ENCODE peak calls at places on chromosome 22, in four cellular contexts. J, F, X and R are unnamed samples.
A peak's percentile ranks its signal among the peaks of the same experiment; 100 is the strongest.

GRCh38 chr22:24768537-24769374 is 5.8 kb downstream of the PIWIL3 start:
- DNase-seq in J (peak; percentile 76), F (peak; percentile 38), X (peak; percentile 60), R (peak; percentile 58)

GRCh38 chr22:44210721-44211120 is 30.0 kb downstream of the PARVG start:
- DNase-seq in J (peak; percentile 54), F (no peak), X (no peak), R (no peak)

GRCh38 chr22:50112151-50113118 is 22.6 kb downstream of the MOV10L1 start:
- DNase-seq in J (peak; percentile 86), F (no peak), X (no peak), R (no peak)

GRCh38 chr22:30370681-30371080 is 13.9 kb downstream of the CCDC157 start:
- DNase-seq in J (no peak), F (no peak), X (no peak), R (peak; percentile 20)

GRCh38 chr22:42969348-42969975 is 45.5 kb downstream of the PACSIN2 start:
- DNase-seq in J (peak; percentile 86), F (no peak), X (no peak), R (peak; percentile 89)

GRCh38 chr22:37095113-37095512 is 14.4 kb downstream of the TMPRSS6 start:
- DNase-seq in J (no peak), F (no peak), X (no peak), R (no peak)

GRCh38 chr22:50699754-50700386 is 27.2 kb downstream of the SHANK3 start:
- DNase-seq in J (no peak), F (no peak), X (peak; percentile 58), R (no peak)

GRCh38 chr22:26416670-26417270 is 12.3 kb upstream of the ASPHD2 start:
- DNase-seq in J (peak; percentile 73), F (no peak), X (peak; percentile 80), R (peak; percentile 97)

GRCh38 chr22:30209642-30210041 is 36.9 kb downstream of the LIF start:
- DNase-seq in J (no peak), F (no peak), X (no peak), R (no peak)

GRCh38 chr22:41417622-41418390 is 28.8 kb downstream of the TOB2 start:
- DNase-seq in J (no peak), F (no peak), X (no peak), R (no peak)

GRCh38 chr22:47446821-47447810 is 684.7 kb downstream of the TBC1D22A start:
- DNase-seq in J (no peak), F (no peak), X (peak; percentile 8), R (no peak)

GRCh38 chr22:47446331-47446730 is 683.9 kb downstream of the TBC1D22A start:
- DNase-seq in J (no peak), F (no peak), X (no peak), R (no peak)

GRCh38 chr22:47445212-47445611 is 682.8 kb downstream of the TBC1D22A start:
- DNase-seq in J (no peak), F (no peak), X (no peak), R (no peak)

GRCh38 chr22:47444746-47445065 is 682.3 kb downstream of the TBC1D22A start:
- DNase-seq in J (no peak), F (no peak), X (no peak), R (no peak)

GRCh38 chr22:47445716-47446290 is 683.4 kb downstream of the TBC1D22A start:
- DNase-seq in J (no peak), F (no peak), X (no peak), R (no peak)
- H3K14ac ChIP-seq in J (no peak overlapping the region), F (no peak overlapping the region), X (no peak overlapping the region), R (no peak overlapping the region)

DNA sequence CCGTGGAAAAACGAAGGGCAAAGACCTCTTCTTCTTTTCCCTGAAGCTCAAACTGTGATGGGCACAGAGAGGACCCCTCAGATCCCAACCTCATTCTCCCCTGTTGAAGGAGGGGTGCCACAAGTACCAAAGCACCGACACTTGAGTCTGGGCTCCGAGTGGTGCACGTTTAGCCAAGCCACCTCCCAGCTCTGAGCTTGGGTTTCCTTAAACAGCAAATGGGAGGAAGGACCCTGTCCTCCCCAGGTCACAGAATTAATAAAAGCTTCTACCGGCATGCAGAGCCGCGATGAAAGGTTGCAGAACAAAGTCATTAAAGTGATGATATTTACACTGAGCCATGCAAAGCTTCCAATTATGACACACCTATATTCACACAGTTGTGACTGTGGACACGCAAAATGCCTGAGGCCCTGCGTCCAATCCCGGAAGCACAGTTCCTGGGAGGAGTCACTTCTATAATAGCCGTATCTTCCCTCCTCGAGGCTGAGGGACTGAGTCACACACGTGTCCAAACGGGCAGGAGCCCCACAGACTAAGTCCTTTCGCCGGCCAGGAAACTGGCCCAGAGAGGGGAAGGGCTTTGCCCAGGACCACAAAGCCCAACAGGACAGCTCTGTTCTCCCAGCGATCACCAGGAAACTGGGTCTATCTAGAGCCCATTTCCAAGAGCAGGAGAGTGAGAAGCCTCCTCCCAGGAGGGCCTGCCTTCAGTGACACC is 922 bp upstream of the CSNK1E start:
- DNase-seq in J (peak; percentile 93), F (no peak), X (no peak), R (peak; percentile 96)
- H3K18ac ChIP-seq in J (peak overlapping the region; percentile 62), F (peak overlapping the region; percentile 99), X (no peak overlapping the region), R (peak overlapping the region; percentile 88)

GRCh38 chr22:35057155-35057554 is 8.8 kb upstream of the ISX start:
- DNase-seq in J (no peak), F (no peak), X (no peak), R (no peak)

GRCh38 chr22:35053060-35053835 is 12.7 kb upstream of the ISX start:
- DNase-seq in J (no peak), F (no peak), X (no peak), R (no peak)

GRCh38 chr22:35054064-35054463 is 11.9 kb upstream of the ISX start:
- DNase-seq in J (no peak), F (no peak), X (no peak), R (no peak)

GRCh38 chr22:35059632-35060031 is 6.3 kb upstream of the ISX start:
- DNase-seq in J (no peak), F (no peak), X (no peak), R (no peak)

GRCh38 chr22:35056486-35056885 is 9.5 kb upstream of the ISX start:
- DNase-seq in J (no peak), F (no peak), X (no peak), R (no peak)
- H3K27ac ChIP-seq in J (no peak overlapping the region), F (no peak overlapping the region), X (no peak overlapping the region), R (no peak overlapping the region)

DNA sequence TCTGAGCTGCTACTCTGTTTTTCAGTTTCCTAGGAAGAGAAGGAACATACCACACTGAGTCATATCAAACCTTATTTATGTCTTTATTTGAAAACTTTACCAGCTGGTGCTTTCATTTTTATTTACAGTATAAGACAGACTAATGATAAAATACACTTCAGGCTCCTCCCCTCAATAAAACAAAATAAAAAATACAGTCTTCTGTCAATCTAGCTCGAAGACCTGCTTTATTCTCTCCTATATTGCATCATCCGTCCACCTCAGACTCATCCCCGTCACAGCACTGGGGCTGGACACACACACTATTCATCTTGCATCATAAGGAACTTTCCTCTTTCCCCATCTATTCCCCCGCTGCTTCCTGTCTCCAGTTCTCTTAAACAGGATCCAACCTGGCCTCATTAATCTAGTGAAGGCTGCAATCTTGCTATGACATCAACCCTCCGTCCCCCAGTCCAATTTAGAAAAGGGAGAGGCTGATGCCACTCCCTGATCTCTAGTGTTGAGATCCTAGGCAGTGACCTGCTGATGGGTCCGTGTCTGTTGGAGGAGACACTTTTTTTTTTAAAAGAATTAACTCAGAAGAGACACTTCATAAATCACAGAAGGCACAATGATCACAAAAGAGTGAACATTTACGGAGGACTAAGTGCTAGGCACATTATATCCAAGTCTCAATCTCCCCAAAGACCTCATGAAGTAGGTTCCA is 1.1 kb downstream of the XBP1 start:
- DNase-seq in J (peak; percentile 96), F (no peak), X (no peak), R (peak; percentile 84)
- H3K14ac ChIP-seq in J (peak overlapping the region; percentile 98), F (no peak overlapping the region), X (peak overlapping the region; percentile 98), R (peak overlapping the region; percentile 99)

DNA sequence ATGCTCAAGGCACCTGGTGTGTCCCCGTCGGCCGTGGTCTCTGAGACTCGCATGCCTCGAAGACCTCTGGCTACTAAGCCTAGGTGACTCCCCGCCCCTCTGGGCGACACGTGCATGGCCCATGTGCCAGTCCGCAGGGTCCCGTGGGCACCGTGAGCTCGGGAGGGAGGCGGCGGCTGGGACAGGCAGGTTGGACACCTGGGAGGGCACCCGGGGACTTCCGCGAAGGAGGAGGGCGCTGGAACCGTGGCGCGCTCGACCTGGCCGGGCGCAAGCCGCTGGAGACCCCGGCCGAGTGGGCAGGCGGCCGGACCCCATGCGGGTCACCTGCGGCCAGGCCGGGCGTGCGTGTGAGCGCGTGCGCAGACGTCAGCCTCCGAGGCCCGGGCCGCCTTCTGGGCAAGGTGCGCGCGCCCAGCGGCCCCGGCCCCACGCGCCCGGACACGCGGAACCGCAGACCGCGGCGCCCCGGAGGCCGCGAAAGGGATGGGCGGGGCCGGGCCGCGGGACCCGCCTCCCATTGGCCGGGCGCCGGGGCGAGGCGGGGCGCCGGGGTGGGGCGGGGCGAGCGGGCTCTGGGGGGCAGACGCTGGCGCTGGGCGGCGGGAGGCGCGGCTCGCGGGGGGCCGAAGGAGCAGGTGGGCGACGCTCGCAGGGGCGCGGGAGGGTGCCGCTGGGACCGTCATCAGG is 576 bp upstream of the RASD2 start:
- DNase-seq in J (peak; percentile 22), F (peak; percentile 52), X (no peak), R (peak; percentile 14)
- H3K18ac ChIP-seq in J (peak overlapping the region; percentile 45), F (peak overlapping the region; percentile 69), X (no peak overlapping the region), R (no peak overlapping the region)

DNA sequence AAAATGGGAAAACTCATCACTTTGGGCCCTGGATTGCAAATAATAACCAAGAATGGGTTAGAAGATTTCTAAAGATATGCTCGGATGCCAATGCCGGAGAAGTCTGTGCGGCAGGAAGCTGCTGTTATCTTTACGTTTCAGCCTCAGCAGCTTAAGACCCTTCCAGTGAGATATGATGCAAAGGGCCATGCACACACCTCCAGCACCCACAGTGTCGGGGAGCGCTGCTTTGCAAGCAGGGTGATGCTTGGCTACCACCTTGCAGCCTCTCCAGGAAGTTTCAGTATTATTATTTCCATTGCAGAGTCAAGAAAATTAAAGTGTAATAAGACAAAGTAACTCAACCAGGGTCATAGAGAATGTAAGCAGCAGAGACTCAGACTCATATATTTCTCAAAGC is 37.3 kb downstream of the LARGE1 start:
- DNase-seq in J (no peak), F (no peak), X (no peak), R (peak; percentile 42)
- H3K27ac ChIP-seq in J (no peak overlapping the region), F (no peak overlapping the region), X (no peak overlapping the region), R (no peak overlapping the region)

GRCh38 chr22:20223421-20224245 is 44.5 kb downstream of the RTN4R start:
- DNase-seq in J (no peak), F (no peak), X (no peak), R (no peak)
- H3K14ac ChIP-seq in J (no peak overlapping the region), F (no peak overlapping the region), X (no peak overlapping the region), R (no peak overlapping the region)

GRCh38 chr22:22082960-22083359 is 100.4 kb upstream of the TOP3B start:
- DNase-seq in J (no peak), F (no peak), X (no peak), R (no peak)
- H3K18ac ChIP-seq in J (no peak overlapping the region), F (no peak overlapping the region), X (no peak overlapping the region), R (no peak overlapping the region)

GRCh38 chr22:45551310-45552016 is 48.8 kb downstream of the FBLN1 start:
- DNase-seq in J (no peak), F (no peak), X (no peak), R (peak; percentile 83)

GRCh38 chr22:45550891-45551290 is 48.2 kb downstream of the FBLN1 start:
- DNase-seq in J (no peak), F (no peak), X (no peak), R (no peak)

GRCh38 chr22:45553333-45554039 is 50.8 kb downstream of the FBLN1 start:
- DNase-seq in J (peak; percentile 93), F (peak; percentile 83), X (peak; percentile 82), R (peak; percentile 87)

GRCh38 chr22:45552580-45553332 is 50.1 kb downstream of the FBLN1 start:
- DNase-seq in J (peak; percentile 96), F (no peak), X (peak; percentile 42), R (no peak)

GRCh38 chr22:45552017-45552411 is 49.3 kb downstream of the FBLN1 start:
- DNase-seq in J (no peak), F (no peak), X (peak; percentile 43), R (no peak)
- H3K27ac ChIP-seq in J (peak overlapping the region; percentile 89), F (no peak overlapping the region), X (no peak overlapping the region), R (peak overlapping the region; percentile 70)

GRCh38 chr22:17110791-17111550 is 10.2 kb downstream of the TMEM121B start:
- DNase-seq in J (no peak), F (no peak), X (no peak), R (no peak)
- H3K14ac ChIP-seq in J (no peak overlapping the region), F (no peak overlapping the region), X (no peak overlapping the region), R (no peak overlapping the region)